ENCODE peak calls at places on chromosomes 4 and X, in nine cellular contexts. One of them, this sample, is unnamed.

GRCh38 chrX:112808651-112809050 is 32.0 kb downstream of the AMOT start:
- DNase-seq in OCI-LY7: no peak
- DNase-seq in hepatic stellate cell: no peak
- DNase-seq in HS-5: no peak
- DNase-seq in NCI-H1436: no peak
- DNase-seq in stomach: no peak
- DNase-seq in fibroblast of the aortic adventitia: no peak
- DNase-seq in hypothalamus: no peak
- DNase-seq in progenitor cell of endocrine pancreas: no peak
- DNase-seq in this sample: no peak

GRCh38 chr4:154618708-154619315 is 6.4 kb upstream of the FGG start:
- DNase-seq in OCI-LY7: peak
- DNase-seq in hepatic stellate cell: peak
- DNase-seq in HS-5: peak
- DNase-seq in NCI-H1436: peak
- DNase-seq in stomach: peak
- DNase-seq in fibroblast of the aortic adventitia: peak
- DNase-seq in hypothalamus: peak
- DNase-seq in progenitor cell of endocrine pancreas: peak
- DNase-seq in this sample: peak

GRCh38 chr4:104879854-104880253 is 266.8 kb upstream of the TET2 start:
- DNase-seq in OCI-LY7: no peak
- DNase-seq in hepatic stellate cell: no peak
- DNase-seq in HS-5: no peak
- DNase-seq in NCI-H1436: no peak
- DNase-seq in stomach: no peak
- DNase-seq in fibroblast of the aortic adventitia: no peak
- DNase-seq in hypothalamus: no peak
- DNase-seq in progenitor cell of endocrine pancreas: no peak
- DNase-seq in this sample: no peak

GRCh38 chrX:7154040-7154597 is 6.2 kb upstream of the PUDP start:
- DNase-seq in OCI-LY7: no peak
- DNase-seq in hepatic stellate cell: no peak
- DNase-seq in HS-5: no peak
- DNase-seq in NCI-H1436: no peak
- DNase-seq in stomach: no peak
- DNase-seq in fibroblast of the aortic adventitia: no peak
- DNase-seq in hypothalamus: no peak
- DNase-seq in progenitor cell of endocrine pancreas: no peak
- DNase-seq in this sample: no peak

GRCh38 chr4:112315446-112315845 is 18.3 kb downstream of the ALPK1 start:
- DNase-seq in OCI-LY7: no peak
- DNase-seq in hepatic stellate cell: no peak
- DNase-seq in HS-5: no peak
- DNase-seq in NCI-H1436: no peak
- DNase-seq in stomach: no peak
- DNase-seq in fibroblast of the aortic adventitia: no peak
- DNase-seq in hypothalamus: no peak
- DNase-seq in progenitor cell of endocrine pancreas: no peak
- DNase-seq in this sample: no peak

GRCh38 chr4:38831653-38832052 is 25.0 kb downstream of the TLR6 start:
- DNase-seq in OCI-LY7: no peak
- DNase-seq in hepatic stellate cell: no peak
- DNase-seq in HS-5: no peak
- DNase-seq in NCI-H1436: no peak
- DNase-seq in stomach: no peak
- DNase-seq in fibroblast of the aortic adventitia: peak
- DNase-seq in hypothalamus: no peak
- DNase-seq in progenitor cell of endocrine pancreas: no peak
- DNase-seq in this sample: no peak

GRCh38 chrX:110394653-110395052 is 36.0 kb downstream of the RTL9 start:
- DNase-seq in OCI-LY7: no peak
- DNase-seq in hepatic stellate cell: peak
- DNase-seq in HS-5: no peak
- DNase-seq in NCI-H1436: no peak
- DNase-seq in stomach: no peak
- DNase-seq in fibroblast of the aortic adventitia: peak
- DNase-seq in hypothalamus: no peak
- DNase-seq in progenitor cell of endocrine pancreas: no peak
- DNase-seq in this sample: no peak

GRCh38 chr4:22573198-22573597 is 57.3 kb upstream of the ADGRA3 start:
- DNase-seq in OCI-LY7: no peak
- DNase-seq in hepatic stellate cell: no peak
- DNase-seq in HS-5: no peak
- DNase-seq in NCI-H1436: no peak
- DNase-seq in stomach: peak
- DNase-seq in fibroblast of the aortic adventitia: peak
- DNase-seq in hypothalamus: peak
- DNase-seq in progenitor cell of endocrine pancreas: no peak
- DNase-seq in this sample: no peak

GRCh38 chr4:18020145-18020670 is 1.3 kb downstream of the LCORL start:
- DNase-seq in OCI-LY7: peak
- DNase-seq in hepatic stellate cell: peak
- DNase-seq in HS-5: no peak
- DNase-seq in NCI-H1436: no peak
- DNase-seq in stomach: no peak
- DNase-seq in fibroblast of the aortic adventitia: peak
- DNase-seq in hypothalamus: no peak
- DNase-seq in progenitor cell of endocrine pancreas: no peak
- DNase-seq in this sample: peak

GRCh38 chr4:23981328-23981727 is 91.5 kb upstream of the PPARGC1A start:
- DNase-seq in OCI-LY7: no peak
- DNase-seq in hepatic stellate cell: no peak
- DNase-seq in HS-5: no peak
- DNase-seq in NCI-H1436: no peak
- DNase-seq in stomach: no peak
- DNase-seq in fibroblast of the aortic adventitia: no peak
- DNase-seq in hypothalamus: no peak
- DNase-seq in progenitor cell of endocrine pancreas: no peak
- DNase-seq in this sample: no peak

GRCh38 chr4:67892905-67893304 is 9.1 kb upstream of the TMPRSS11D start:
- DNase-seq in OCI-LY7: no peak
- DNase-seq in hepatic stellate cell: no peak
- DNase-seq in HS-5: no peak
- DNase-seq in NCI-H1436: no peak
- DNase-seq in stomach: no peak
- DNase-seq in fibroblast of the aortic adventitia: no peak
- DNase-seq in hypothalamus: no peak
- DNase-seq in progenitor cell of endocrine pancreas: no peak
- DNase-seq in this sample: no peak

GRCh38 chr4:154589296-154590197 is 995 bp downstream of the FGA start:
- DNase-seq in OCI-LY7: no peak
- DNase-seq in hepatic stellate cell: no peak
- DNase-seq in HS-5: no peak
- DNase-seq in NCI-H1436: no peak
- DNase-seq in stomach: no peak
- DNase-seq in fibroblast of the aortic adventitia: no peak
- DNase-seq in hypothalamus: no peak
- DNase-seq in progenitor cell of endocrine pancreas: no peak
- DNase-seq in this sample: no peak

GRCh38 chrX:37599735-37600134 is 28.3 kb downstream of the LANCL3 start:
- DNase-seq in OCI-LY7: no peak
- DNase-seq in hepatic stellate cell: no peak
- DNase-seq in HS-5: no peak
- DNase-seq in NCI-H1436: no peak
- DNase-seq in stomach: peak
- DNase-seq in fibroblast of the aortic adventitia: no peak
- DNase-seq in hypothalamus: no peak
- DNase-seq in progenitor cell of endocrine pancreas: no peak
- DNase-seq in this sample: peak

GRCh38 chr4:39977489-39978377 is at the start of gene PDS5A:
- DNase-seq in OCI-LY7: peak
- DNase-seq in hepatic stellate cell: peak
- DNase-seq in HS-5: peak
- DNase-seq in NCI-H1436: peak
- DNase-seq in stomach: peak
- DNase-seq in fibroblast of the aortic adventitia: peak
- DNase-seq in hypothalamus: peak
- DNase-seq in progenitor cell of endocrine pancreas: peak
- DNase-seq in this sample: peak

GRCh38 chr4:26807330-26807729 is 53.3 kb upstream of the STIM2 start:
- DNase-seq in OCI-LY7: peak
- DNase-seq in hepatic stellate cell: no peak
- DNase-seq in HS-5: no peak
- DNase-seq in NCI-H1436: peak
- DNase-seq in stomach: no peak
- DNase-seq in fibroblast of the aortic adventitia: no peak
- DNase-seq in hypothalamus: no peak
- DNase-seq in progenitor cell of endocrine pancreas: no peak
- DNase-seq in this sample: no peak

GRCh38 chr4:23654791-23655190 is 235.1 kb downstream of the PPARGC1A start:
- DNase-seq in OCI-LY7: no peak
- DNase-seq in hepatic stellate cell: no peak
- DNase-seq in HS-5: peak
- DNase-seq in NCI-H1436: no peak
- DNase-seq in stomach: no peak
- DNase-seq in fibroblast of the aortic adventitia: no peak
- DNase-seq in hypothalamus: no peak
- DNase-seq in progenitor cell of endocrine pancreas: no peak
- DNase-seq in this sample: no peak

GRCh38 chr4:185209031-185209851 is at the start of gene SNX25:
- DNase-seq in OCI-LY7: peak
- DNase-seq in hepatic stellate cell: peak
- DNase-seq in HS-5: no peak
- DNase-seq in NCI-H1436: peak
- DNase-seq in stomach: peak
- DNase-seq in fibroblast of the aortic adventitia: peak
- DNase-seq in hypothalamus: peak
- DNase-seq in progenitor cell of endocrine pancreas: peak
- DNase-seq in this sample: peak

GRCh38 chr4:89439533-89439932 is 131.9 kb upstream of the GPRIN3 start:
- DNase-seq in OCI-LY7: no peak
- DNase-seq in hepatic stellate cell: no peak
- DNase-seq in HS-5: no peak
- DNase-seq in NCI-H1436: no peak
- DNase-seq in stomach: no peak
- DNase-seq in fibroblast of the aortic adventitia: no peak
- DNase-seq in hypothalamus: no peak
- DNase-seq in progenitor cell of endocrine pancreas: no peak
- DNase-seq in this sample: no peak

GRCh38 chrX:107775000-107775733 is 420 bp downstream of the TSC22D3 start:
- DNase-seq in OCI-LY7: no peak
- DNase-seq in hepatic stellate cell: no peak
- DNase-seq in HS-5: no peak
- DNase-seq in NCI-H1436: no peak
- DNase-seq in stomach: no peak
- DNase-seq in fibroblast of the aortic adventitia: peak
- DNase-seq in hypothalamus: no peak
- DNase-seq in progenitor cell of endocrine pancreas: no peak
- DNase-seq in this sample: no peak

GRCh38 chr4:139593091-139593564 is 37.1 kb upstream of the SETD7 start:
- DNase-seq in OCI-LY7: no peak
- DNase-seq in hepatic stellate cell: peak
- DNase-seq in HS-5: peak
- DNase-seq in NCI-H1436: no peak
- DNase-seq in stomach: no peak
- DNase-seq in fibroblast of the aortic adventitia: peak
- DNase-seq in hypothalamus: no peak
- DNase-seq in progenitor cell of endocrine pancreas: no peak
- DNase-seq in this sample: no peak

This sample was measured in RPMI8226.